ENCODE peak calls at places on chromosomes 11 and 22, in eight cellular contexts. A is RWPE1; I is renal cortical epithelial cell; S is NCI-H774; C is ovary; B is stimulated activated CD4-positive, alpha-beta T cell treated with anti-CD3 and anti-CD28 coated beads, Interleukin-15, amount 100 ng/mL, for 1 hour; L is LHCN-M2; Y is HL-60. T is an unnamed sample.

GRCh38 chr22:30308518-30309230 is 18.1 kb downstream of the TBC1D10A start:
- DNase-seq in L (peak), I (peak), Y (no peak), S (no peak), C (no peak), B (no peak), A (no peak), T (no peak)

GRCh38 chr11:75320643-75321042 is 30.8 kb downstream of the ARRB1 start:
- DNase-seq in C (no peak), L (no peak), A (no peak), I (no peak), Y (no peak), S (no peak), B (no peak), T (no peak)

GRCh38 chr11:134939905-134940304 is 527.9 kb upstream of the B3GAT1 start:
- DNase-seq in C (no peak), B (no peak), Y (no peak), L (no peak), I (no peak), A (no peak), S (no peak), T (no peak)

GRCh38 chr22:19817561-19818263 is 37.0 kb downstream of the GNB1L start:
- DNase-seq in I (no peak), Y (no peak), A (no peak), L (no peak), C (no peak), S (no peak), B (no peak), T (no peak)

GRCh38 chr11:99425596-99425995 is 404.8 kb downstream of the CNTN5 start:
- DNase-seq in C (no peak), Y (no peak), B (no peak), L (no peak), A (no peak), I (no peak), S (no peak), T (no peak)

GRCh38 chr11:95991545-95991944 is 67.6 kb upstream of the MTMR2 start:
- DNase-seq in A (no peak), L (peak), I (peak), C (no peak), S (no peak), B (no peak), Y (no peak), T (peak)

GRCh38 chr22:30488121-30488520 is 16.3 kb upstream of the SEC14L3 start:
- DNase-seq in B (no peak), S (no peak), I (no peak), L (no peak), Y (no peak), C (no peak), A (no peak), T (no peak)

GRCh38 chr11:78292109-78292803 is 103.5 kb downstream of the USP35 start:
- DNase-seq in Y (peak), L (no peak), S (no peak), I (no peak), B (no peak), A (no peak), C (no peak), T (no peak)

GRCh38 chr11:2450321-2451041 is 5.7 kb downstream of the KCNQ1 start:
- DNase-seq in I (no peak), S (no peak), L (no peak), A (no peak), C (no peak), Y (no peak), B (no peak), T (no peak)

GRCh38 chr11:64034411-64034811 is 1.3 kb upstream of the FLRT1 start:
- DNase-seq in S (no peak), B (no peak), A (no peak), Y (no peak), C (no peak), L (no peak), I (no peak), T (no peak)

GRCh38 chr11:61026121-61027031 is 54.9 kb downstream of the CD6 start:
- DNase-seq in Y (peak), A (no peak), B (no peak), S (no peak), L (no peak), I (no peak), C (no peak), T (no peak)

GRCh38 chr22:30276041-30276440 is 9.4 kb upstream of the OSM start:
- DNase-seq in Y (no peak), C (no peak), I (no peak), A (no peak), B (no peak), L (no peak), S (no peak), T (no peak)

GRCh38 chr11:2788751-2789140 is 89.0 kb upstream of the KCNQ1OT1 start:
- DNase-seq in Y (no peak), I (no peak), B (no peak), C (no peak), L (no peak), S (no peak), A (no peak), T (no peak)

GRCh38 chr11:117232911-117233409 is 489 bp downstream of the RNF214 start:
- DNase-seq in I (no peak), Y (no peak), B (no peak), S (no peak), A (peak), C (no peak), L (no peak), T (no peak)

GRCh38 chr11:95567685-95568084 is 221.9 kb downstream of the FAM76B start:
- DNase-seq in I (peak), L (no peak), C (no peak), S (no peak), A (no peak), B (no peak), Y (no peak), T (peak)

GRCh38 chr22:47355388-47355725 is 592.9 kb downstream of the TBC1D22A start:
- DNase-seq in I (no peak), B (no peak), C (no peak), A (no peak), Y (no peak), S (no peak), L (no peak), T (no peak)

GRCh38 chr22:23192133-23192532 is 11.8 kb downstream of the BCR start:
- DNase-seq in I (peak), L (no peak), B (no peak), A (no peak), Y (no peak), C (no peak), S (peak), T (no peak)